ENCODE peak calls at places on chromosomes 6 and 20, in six cellular contexts. One of them, this sample, is unnamed.
A peak's percentile ranks its signal among the peaks of the same experiment; 100 is the strongest.

GRCh38 chr6:8506123-8506522 is 70.8 kb upstream of the SLC35B3 start:
- DNase-seq in GM12878: no peak
- DNase-seq in K562: no peak
- DNase-seq in HCT116: no peak
- DNase-seq in H1: no peak
- DNase-seq in SK-N-SH: no peak
- DNase-seq in this sample: no peak

GRCh38 chr6:149286905-149287304 is 30.6 kb upstream of the TAB2 start:
- DNase-seq in SK-N-SH: no peak
- DNase-seq in HCT116: no peak
- DNase-seq in K562: no peak
- DNase-seq in GM12878: no peak
- DNase-seq in H1: no peak
- DNase-seq in this sample: no peak

GRCh38 chr20:11676618-11677289 is 240.9 kb upstream of the BTBD3 start:
- DNase-seq in SK-N-SH: peak; percentile 67
- DNase-seq in H1: no peak
- DNase-seq in GM12878: no peak
- DNase-seq in K562: peak; percentile 25
- DNase-seq in HCT116: peak; percentile 6
- DNase-seq in this sample: no peak

GRCh38 chr20:1943267-1944002 is 48.2 kb downstream of the SIRPA start:
- DNase-seq in HCT116: no peak
- DNase-seq in SK-N-SH: no peak
- DNase-seq in K562: no peak
- DNase-seq in H1: no peak
- DNase-seq in GM12878: no peak
- DNase-seq in this sample: no peak

GRCh38 chr6:95469511-95469910 is 107.8 kb upstream of the MANEA start:
- DNase-seq in K562: no peak
- DNase-seq in HCT116: no peak
- DNase-seq in H1: no peak
- DNase-seq in GM12878: no peak
- DNase-seq in SK-N-SH: no peak
- DNase-seq in this sample: no peak

GRCh38 chr20:846894-847278 is 13.4 kb downstream of the FAM110A start:
- DNase-seq in H1: no peak
- DNase-seq in HCT116: no peak
- DNase-seq in GM12878: no peak
- DNase-seq in K562: no peak
- DNase-seq in SK-N-SH: no peak
- DNase-seq in this sample: no peak

GRCh38 chr6:157265630-157266029 is 57.7 kb downstream of the TMEM242 start:
- DNase-seq in K562: no peak
- DNase-seq in H1: no peak
- DNase-seq in HCT116: no peak
- DNase-seq in SK-N-SH: no peak
- DNase-seq in GM12878: no peak
- DNase-seq in this sample: no peak

GRCh38 chr20:24479595-24479994 is 10.2 kb downstream of the SYNDIG1 start:
- DNase-seq in H1: no peak
- DNase-seq in SK-N-SH: no peak
- DNase-seq in GM12878: no peak
- DNase-seq in HCT116: no peak
- DNase-seq in K562: no peak
- DNase-seq in this sample: no peak

GRCh38 chr6:111484655-111484974 is 1.6 kb upstream of the REV3L start:
- DNase-seq in H1: no peak
- DNase-seq in HCT116: no peak
- DNase-seq in GM12878: no peak
- DNase-seq in SK-N-SH: no peak
- DNase-seq in K562: no peak
- DNase-seq in this sample: no peak

GRCh38 chr6:7910298-7910653 is 312 bp downstream of the TXNDC5 start:
- DNase-seq in HCT116: no peak
- DNase-seq in GM12878: no peak
- DNase-seq in H1: no peak
- DNase-seq in SK-N-SH: no peak
- DNase-seq in K562: peak; percentile 73
- DNase-seq in this sample: no peak

GRCh38 chr6:158505194-158505593 is 54.7 kb upstream of the TMEM181 start:
- DNase-seq in K562: no peak
- DNase-seq in GM12878: no peak
- DNase-seq in HCT116: no peak
- DNase-seq in H1: no peak
- DNase-seq in SK-N-SH: no peak
- DNase-seq in this sample: no peak

GRCh38 chr6:166541366-166541765 is 45.1 kb downstream of the RAMACL start:
- DNase-seq in HCT116: no peak
- DNase-seq in GM12878: no peak
- DNase-seq in H1: no peak
- DNase-seq in K562: no peak
- DNase-seq in SK-N-SH: no peak
- DNase-seq in this sample: no peak

GRCh38 chr20:54452277-54452676 is 23.1 kb upstream of the DOK5 start:
- DNase-seq in K562: no peak
- DNase-seq in H1: no peak
- DNase-seq in SK-N-SH: no peak
- DNase-seq in GM12878: no peak
- DNase-seq in HCT116: no peak
- DNase-seq in this sample: no peak

GRCh38 chr6:52293067-52293466 is 8.5 kb upstream of the MCM3 start:
- DNase-seq in GM12878: no peak
- DNase-seq in K562: no peak
- DNase-seq in HCT116: no peak
- DNase-seq in SK-N-SH: peak; percentile 72
- DNase-seq in H1: no peak
- DNase-seq in this sample: no peak

GRCh38 chr6:157675859-157676640 is 147.0 kb upstream of the SNX9 start:
- DNase-seq in GM12878: no peak
- DNase-seq in H1: no peak
- DNase-seq in K562: no peak
- DNase-seq in HCT116: no peak
- DNase-seq in SK-N-SH: no peak
- DNase-seq in this sample: no peak

GRCh38 chr6:16761469-16762264 is 407 bp upstream of the ATXN1 start:
- DNase-seq in HCT116: peak; percentile 74
- DNase-seq in GM12878: no peak
- DNase-seq in K562: peak; percentile 64
- DNase-seq in SK-N-SH: peak; percentile 79
- DNase-seq in H1: peak; percentile 70
- DNase-seq in this sample: no peak

GRCh38 chr20:15673206-15673605 is 900.0 kb downstream of the KIF16B start:
- DNase-seq in H1: no peak
- DNase-seq in SK-N-SH: no peak
- DNase-seq in GM12878: no peak
- DNase-seq in K562: no peak
- DNase-seq in HCT116: no peak
- DNase-seq in this sample: no peak

GRCh38 chr6:36198986-36199385 is 2.4 kb downstream of the BRPF3 start:
- DNase-seq in K562: no peak
- DNase-seq in H1: no peak
- DNase-seq in HCT116: no peak
- DNase-seq in SK-N-SH: no peak
- DNase-seq in GM12878: no peak
- DNase-seq in this sample: no peak

GRCh38 chr6:46781478-46782378 is 11.5 kb upstream of the MEP1A start:
- DNase-seq in K562: peak; percentile 57
- DNase-seq in HCT116: peak; percentile 58
- DNase-seq in GM12878: no peak
- DNase-seq in H1: no peak
- DNase-seq in SK-N-SH: peak; percentile 31
- DNase-seq in this sample: peak; percentile 32

DNA sequence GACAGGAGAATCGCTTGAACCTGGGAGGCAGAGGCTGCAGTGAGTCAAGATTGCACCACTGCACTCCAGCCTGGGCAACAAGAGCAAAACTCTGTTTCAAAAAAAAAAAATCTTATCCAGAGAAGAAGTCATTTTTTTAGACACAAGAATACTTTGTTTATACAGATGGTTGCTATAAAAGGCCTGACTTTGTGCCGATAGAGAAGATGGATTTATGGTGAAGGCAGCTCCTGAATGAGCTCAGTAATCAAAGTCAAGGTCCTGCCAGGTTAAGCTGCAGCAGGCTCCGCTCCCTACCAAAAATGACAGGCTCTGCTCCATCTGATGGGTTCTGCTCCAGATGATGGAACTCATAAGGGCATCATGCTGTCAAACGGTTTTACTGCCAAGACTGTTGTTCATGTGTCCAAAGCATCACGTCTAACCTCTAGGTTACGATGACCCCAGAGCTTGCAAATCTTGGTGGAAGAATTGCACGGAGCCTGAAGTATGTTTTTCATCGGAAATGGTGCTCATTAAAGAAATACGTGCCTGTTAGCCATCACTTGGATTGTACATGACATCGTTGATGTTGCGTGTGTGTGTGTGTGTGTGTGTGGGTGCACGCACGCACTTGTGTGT is 19.1 kb upstream of the PTGIS start:
- DNase-seq in SK-N-SH: no peak
- DNase-seq in K562: no peak
- DNase-seq in H1: no peak
- DNase-seq in HCT116: no peak
- DNase-seq in GM12878: no peak
- DNase-seq in this sample: no peak
- TF ChIP-seq POLR2AphosphoS5 in SK-N-SH: peak; percentile 25
- TF ChIP-seq POLR2AphosphoS5 in K562: no peak
- TF ChIP-seq POLR2AphosphoS5 in H1: no peak
- TF ChIP-seq POLR2AphosphoS5 in HCT116: no peak
- TF ChIP-seq POLR2AphosphoS5 in GM12878: no peak
- TF ChIP-seq POLR2AphosphoS5 in this sample: no peak

DNA sequence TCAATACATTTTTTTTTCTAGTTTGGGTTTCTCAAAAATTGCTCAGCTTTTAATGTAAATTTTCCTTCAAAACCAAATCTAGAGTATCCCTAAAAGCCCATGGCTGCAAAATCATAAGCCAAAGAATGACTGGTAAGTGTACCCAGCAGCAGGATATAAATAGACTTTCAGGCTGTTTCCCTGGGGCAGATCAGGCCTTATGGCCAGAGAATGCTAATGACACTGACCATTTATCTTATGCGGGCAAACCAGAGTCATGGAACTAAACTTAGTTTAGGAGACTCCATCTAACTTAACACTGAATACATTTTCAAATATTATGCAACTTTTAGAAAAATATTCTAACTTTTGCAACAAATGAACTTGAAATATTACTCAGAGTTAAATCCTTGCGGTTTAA is 7.4 kb downstream of the OSER1 start:
- DNase-seq in K562: no peak
- DNase-seq in SK-N-SH: no peak
- DNase-seq in HCT116: no peak
- DNase-seq in H1: no peak
- DNase-seq in GM12878: no peak
- DNase-seq in this sample: no peak
- H3K9ac ChIP-seq in K562: no peak overlapping the region
- H3K9ac ChIP-seq in SK-N-SH: no peak overlapping the region
- H3K9ac ChIP-seq in HCT116: peak overlapping the region; percentile 16
- H3K9ac ChIP-seq in H1: no peak overlapping the region
- H3K9ac ChIP-seq in GM12878: no peak overlapping the region
- H3K9ac ChIP-seq in this sample: no peak overlapping the region

DNA sequence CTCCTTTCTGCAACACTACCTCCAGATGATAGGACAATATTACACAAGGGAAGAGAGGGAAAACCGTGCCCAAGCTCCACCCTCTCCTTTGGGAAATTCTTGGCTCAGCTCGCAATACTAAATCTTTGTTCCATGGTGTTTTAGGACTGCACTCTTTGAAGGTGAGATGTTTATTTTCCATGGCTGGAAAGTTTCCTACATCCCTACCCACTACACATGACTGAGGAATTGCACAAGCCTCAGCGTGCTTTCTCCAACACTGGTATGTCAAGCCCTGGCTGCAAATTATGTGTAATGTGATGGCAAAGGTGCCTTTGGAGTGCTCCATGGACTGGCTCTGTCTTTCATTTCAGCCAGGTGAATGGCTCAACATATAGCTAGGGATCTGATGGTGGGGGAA is 134.3 kb downstream of the ISM1 start:
- DNase-seq in K562: no peak
- DNase-seq in HCT116: no peak
- DNase-seq in H1: no peak
- DNase-seq in GM12878: no peak
- DNase-seq in SK-N-SH: no peak
- DNase-seq in this sample: no peak
- TF ChIP-seq POLR2AphosphoS5 in K562: no peak
- TF ChIP-seq POLR2AphosphoS5 in HCT116: no peak
- TF ChIP-seq POLR2AphosphoS5 in H1: no peak
- TF ChIP-seq POLR2AphosphoS5 in GM12878: no peak
- TF ChIP-seq POLR2AphosphoS5 in SK-N-SH: no peak
- TF ChIP-seq POLR2AphosphoS5 in this sample: no peak

GRCh38 chr6:106486236-106486635 is 125.7 kb downstream of the CRYBG1 start:
- DNase-seq in K562: no peak
- DNase-seq in SK-N-SH: no peak
- DNase-seq in GM12878: no peak
- DNase-seq in HCT116: no peak
- DNase-seq in H1: no peak
- DNase-seq in this sample: no peak
- H3K9ac ChIP-seq in K562: no peak overlapping the region
- H3K9ac ChIP-seq in SK-N-SH: no peak overlapping the region
- H3K9ac ChIP-seq in GM12878: no peak overlapping the region
- H3K9ac ChIP-seq in HCT116: no peak overlapping the region
- H3K9ac ChIP-seq in H1: no peak overlapping the region
- H3K9ac ChIP-seq in this sample: no peak overlapping the region

GRCh38 chr6:125058562-125058961 is 95.0 kb upstream of the TPD52L1 start:
- DNase-seq in SK-N-SH: no peak
- DNase-seq in H1: no peak
- DNase-seq in GM12878: no peak
- DNase-seq in HCT116: no peak
- DNase-seq in K562: no peak
- DNase-seq in this sample: no peak

GRCh38 chr6:125053809-125054208 is 91.6 kb downstream of the RNF217 start:
- DNase-seq in SK-N-SH: no peak
- DNase-seq in K562: no peak
- DNase-seq in HCT116: no peak
- DNase-seq in H1: no peak
- DNase-seq in GM12878: no peak
- DNase-seq in this sample: no peak

GRCh38 chr6:125050663-125051318 is 88.6 kb downstream of the RNF217 start:
- DNase-seq in H1: no peak
- DNase-seq in HCT116: no peak
- DNase-seq in GM12878: no peak
- DNase-seq in K562: no peak
- DNase-seq in SK-N-SH: no peak
- DNase-seq in this sample: no peak

GRCh38 chr6:125057392-125058246 is 95.4 kb downstream of the RNF217 start:
- DNase-seq in H1: no peak
- DNase-seq in K562: no peak
- DNase-seq in SK-N-SH: no peak
- DNase-seq in HCT116: no peak
- DNase-seq in GM12878: no peak
- DNase-seq in this sample: no peak

DNA sequence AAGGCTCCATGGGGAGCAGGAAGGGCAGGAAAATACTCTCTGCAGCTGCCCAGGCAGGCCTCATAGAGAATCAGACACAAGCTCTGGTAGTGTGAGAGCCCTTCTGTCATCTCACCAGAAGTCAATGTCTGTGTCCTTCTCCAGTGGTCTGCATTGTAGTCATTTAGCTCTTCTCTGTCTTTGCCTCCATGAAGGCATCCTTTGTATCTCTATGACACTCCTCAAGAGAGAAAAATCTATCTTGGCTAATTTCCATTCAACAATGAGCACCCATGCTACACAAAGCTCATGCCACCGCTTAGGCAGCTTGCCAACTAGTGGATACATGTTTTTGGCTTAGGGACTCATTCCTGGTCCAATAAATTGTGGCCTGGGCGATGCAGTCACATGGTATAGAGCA is 92.1 kb downstream of the RNF217 start:
- DNase-seq in K562: no peak
- DNase-seq in SK-N-SH: no peak
- DNase-seq in GM12878: no peak
- DNase-seq in HCT116: no peak
- DNase-seq in H1: no peak
- DNase-seq in this sample: no peak
- TF ChIP-seq POLR2AphosphoS5 in K562: no peak
- TF ChIP-seq POLR2AphosphoS5 in SK-N-SH: no peak
- TF ChIP-seq POLR2AphosphoS5 in GM12878: no peak
- TF ChIP-seq POLR2AphosphoS5 in HCT116: no peak
- TF ChIP-seq POLR2AphosphoS5 in H1: no peak
- TF ChIP-seq POLR2AphosphoS5 in this sample: no peak

This sample was measured in SK-N-MC.